ENCODE peak calls at places on chromosomes 13 and 19, in four cellular contexts. V is mesendoderm, R is fibroblast of the aortic adventitia, F is iPS-NIHi11. L is an unnamed sample.

GRCh38 chr13:29877456-29878096 is 27.2 kb upstream of the UBL3 start:
- DNase-seq in V (peak), R (no peak), F (no peak), L (no peak)

GRCh38 chr19:28396259-28396940 is 816.6 kb downstream of the UQCRFS1 start:
- DNase-seq in V (peak), R (no peak), F (peak), L (no peak)

GRCh38 chr13:51479199-51479523 is 26.3 kb upstream of the INTS6 start:
- DNase-seq in F (no peak), V (no peak), R (peak), L (no peak)

GRCh38 chr19:11924886-11925583 is at the start of gene ZNF700:
- DNase-seq in F (peak), R (peak), V (peak), L (peak)

GRCh38 chr13:44768775-44769578 is 192.8 kb upstream of the TSC22D1 start:
- DNase-seq in F (no peak), R (peak), V (no peak), L (peak)

GRCh38 chr13:37488682-37489081 is 109.9 kb downstream of the POSTN start:
- DNase-seq in F (no peak), R (peak), V (no peak), L (peak)

GRCh38 chr13:38685974-38686571 is 804 bp upstream of the FREM2 start:
- DNase-seq in R (no peak), F (peak), V (peak), L (no peak)

GRCh38 chr13:110546389-110546788 is 15.1 kb downstream of the RAB20 start:
- DNase-seq in R (no peak), F (no peak), V (no peak), L (no peak)

GRCh38 chr19:3275068-3275582 is 50.7 kb downstream of the CELF5 start:
- DNase-seq in R (no peak), V (peak), F (peak), L (no peak)